ENCODE peak calls at places on chromosome 5, in six cellular contexts. Z is HCT116, W is GM23338, G is endothelial cell of umbilical vein, B is K562, A is H1. S is an unnamed sample.

GRCh38 chr5:150356575-150357284 is 767 bp upstream of the TCOF1 start:
- DNase-seq in Z (no peak), W (no peak), G (no peak), B (no peak), A (no peak), S (no peak)

GRCh38 chr5:127386557-127386956 is 96.0 kb downstream of the MEGF10 start:
- DNase-seq in Z (no peak), W (no peak), G (peak), B (no peak), A (no peak), S (no peak)

GRCh38 chr5:174303437-174304045 is 258.0 kb downstream of the NSG2 start:
- DNase-seq in Z (no peak), W (no peak), G (no peak), B (no peak), A (no peak), S (no peak)

GRCh38 chr5:151132959-151133358 is 24.6 kb downstream of the ANXA6 start:
- DNase-seq in Z (no peak), W (no peak), G (no peak), B (no peak), A (no peak), S (no peak)

GRCh38 chr5:76579166-76579765 is 43.9 kb downstream of the F2RL2 start:
- DNase-seq in Z (no peak), W (no peak), G (no peak), B (no peak), A (no peak), S (no peak)

GRCh38 chr5:158590936-158591863 is 508.5 kb downstream of the EBF1 start:
- DNase-seq in Z (no peak), W (peak), G (no peak), B (no peak), A (no peak), S (no peak)

GRCh38 chr5:62577488-62577887 is 1.1 kb upstream of the LRRC70 start:
- DNase-seq in Z (no peak), W (no peak), G (peak), B (no peak), A (no peak), S (no peak)

GRCh38 chr5:164054461-164054860 is 549.0 kb downstream of the MAT2B start:
- DNase-seq in Z (no peak), W (no peak), G (no peak), B (no peak), A (no peak), S (no peak)

GRCh38 chr5:124962735-124963134 is 216.3 kb upstream of the ZNF608 start:
- DNase-seq in Z (no peak), W (peak), G (no peak), B (no peak), A (no peak), S (no peak)

GRCh38 chr5:107805819-107806218 is 135.1 kb upstream of the EFNA5 start:
- DNase-seq in Z (no peak), W (no peak), G (no peak), B (no peak), A (no peak), S (no peak)

GRCh38 chr5:171961117-171961516 is 45.3 kb downstream of the FBXW11 start:
- DNase-seq in Z (no peak), W (no peak), G (no peak), B (no peak), A (no peak), S (no peak)

GRCh38 chr5:59021837-59022514 is 439.1 kb downstream of the RAB3C start:
- DNase-seq in Z (no peak), W (no peak), G (no peak), B (no peak), A (no peak), S (no peak)

GRCh38 chr5:132176987-132177386 is 50.7 kb downstream of the P4HA2 start:
- DNase-seq in Z (no peak), W (no peak), G (peak), B (no peak), A (no peak), S (no peak)

GRCh38 chr5:43548358-43548757 is 8.5 kb downstream of the PAIP1 start:
- DNase-seq in Z (no peak), W (no peak), G (no peak), B (no peak), A (no peak), S (no peak)

GRCh38 chr5:126020770-126021169 is 402.4 kb upstream of the GRAMD2B start:
- DNase-seq in Z (no peak), W (no peak), G (no peak), B (no peak), A (no peak), S (no peak)

GRCh38 chr5:39233783-39234182 is 14.4 kb upstream of the FYB1 start:
- DNase-seq in Z (no peak), W (no peak), G (no peak), B (no peak), A (no peak), S (no peak)

GRCh38 chr5:128085413-128085812 is 1.8 kb downstream of the SLC12A2 start:
- DNase-seq in Z (no peak), W (no peak), G (no peak), B (no peak), A (no peak), S (no peak)

DNA sequence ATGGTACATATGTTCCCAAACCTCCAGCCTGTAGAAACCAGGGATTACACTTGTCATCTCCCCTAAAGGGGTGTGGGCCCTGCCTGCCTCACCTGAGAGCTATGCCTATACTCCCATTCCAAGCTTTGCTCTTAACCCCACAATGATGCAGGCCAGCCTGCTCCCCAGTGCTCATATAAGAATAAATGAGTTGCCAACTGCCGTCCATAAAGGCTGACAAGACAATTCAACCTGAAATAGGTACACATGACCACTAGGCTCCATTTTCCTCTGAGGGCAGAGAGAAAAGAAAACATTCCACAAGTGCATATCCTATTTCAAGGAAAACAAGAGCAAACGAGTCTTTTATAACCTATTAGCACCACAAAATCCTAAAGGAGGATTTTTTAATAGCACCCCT is 28.4 kb downstream of the SKP1 start:
- DNase-seq in Z (no peak), W (no peak), G (no peak), B (no peak), A (no peak), S (no peak)
- TF ChIP-seq POLR2AphosphoS5 in Z (no peak), W (no peak), G (no peak), B (no peak), A (no peak), S (no peak)

GRCh38 chr5:139764250-139764791 is 31.3 kb upstream of the PSD2 start:
- DNase-seq in Z (no peak), W (peak), G (no peak), B (peak), A (no peak), S (no peak)
- TF ChIP-seq EZH2 in Z (no peak), W (no peak), G (peak), B (no peak), A (no peak), S (no peak)

DNA sequence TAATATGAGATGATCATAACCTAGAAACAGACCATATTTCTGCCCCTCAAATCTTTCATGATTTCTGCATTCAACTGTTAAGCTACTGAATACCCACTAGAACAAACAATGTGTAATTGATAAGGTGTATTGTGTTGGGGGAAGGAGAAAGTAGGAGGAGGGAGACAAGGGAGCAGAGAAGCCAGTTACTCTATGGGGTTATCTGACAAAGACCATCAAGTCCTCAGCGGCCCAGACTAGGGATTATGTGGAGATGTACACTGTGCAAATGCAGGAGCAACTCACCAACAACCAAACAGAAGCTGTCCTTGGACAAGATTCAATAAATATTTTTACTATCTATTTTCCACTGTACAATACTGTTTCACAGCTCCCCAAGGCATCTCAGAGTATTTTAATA is 2.7 kb downstream of the NRG2 start:
- DNase-seq in Z (no peak), W (no peak), G (no peak), B (no peak), A (no peak), S (no peak)
- H3K27ac ChIP-seq in Z (no peak), W (no peak), G (no peak), B (no peak), A (no peak), S (no peak)

DNA sequence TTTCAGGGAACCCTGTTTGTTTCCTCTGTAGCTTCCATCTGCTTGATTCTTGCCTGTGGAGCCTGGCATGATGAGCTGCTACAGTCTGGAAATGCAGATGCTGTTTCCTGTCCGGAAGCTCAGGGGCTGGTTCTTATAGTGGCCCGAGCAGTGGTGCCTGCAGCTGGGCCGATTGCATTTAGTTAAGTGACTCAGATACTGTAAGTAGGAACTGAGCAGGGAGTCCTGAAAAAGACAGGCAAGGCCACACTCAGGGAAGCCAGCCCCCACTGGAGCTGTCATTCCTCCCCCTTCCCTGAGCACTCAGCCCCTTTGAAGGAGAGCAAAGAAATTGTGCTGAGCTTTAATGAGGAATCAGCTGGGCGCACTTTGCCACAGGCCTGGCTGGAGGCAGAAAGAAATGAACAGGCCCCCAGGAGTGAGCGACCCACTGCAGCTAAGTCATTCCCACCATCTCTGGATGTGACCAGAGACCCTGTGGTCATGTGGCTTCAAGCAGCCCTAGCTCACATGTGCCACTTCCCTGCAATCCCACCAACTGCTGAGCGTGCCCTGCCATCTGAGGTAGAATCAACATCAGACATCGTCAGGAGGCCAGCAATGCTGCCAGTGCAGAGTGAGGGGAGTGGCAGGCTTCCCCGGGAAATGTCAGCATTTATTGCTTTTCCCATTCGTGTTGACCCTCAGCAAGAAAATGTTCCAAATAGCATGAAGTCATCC is 206.0 kb upstream of the WWC1 start:
- DNase-seq in Z (no peak), W (no peak), G (no peak), B (no peak), A (no peak), S (peak)
- TF ChIP-seq POLR2AphosphoS5 in Z (no peak), W (no peak), G (no peak), B (no peak), A (no peak), S (peak)

GRCh38 chr5:175870820-175871447 is 444 bp upstream of the CPLX2 start:
- DNase-seq in Z (no peak), W (peak), G (no peak), B (no peak), A (no peak), S (no peak)

GRCh38 chr5:175868996-175869638 is 2.3 kb upstream of the CPLX2 start:
- DNase-seq in Z (no peak), W (no peak), G (no peak), B (no peak), A (no peak), S (no peak)

GRCh38 chr5:175873090-175873454 is 1.7 kb downstream of the CPLX2 start:
- DNase-seq in Z (no peak), W (peak), G (no peak), B (peak), A (no peak), S (no peak)

GRCh38 chr5:175874462-175875139 is 3.2 kb downstream of the CPLX2 start:
- DNase-seq in Z (no peak), W (peak), G (no peak), B (no peak), A (no peak), S (no peak)

GRCh38 chr5:175872287-175873089 is 1.1 kb downstream of the CPLX2 start:
- DNase-seq in Z (no peak), W (peak), G (no peak), B (no peak), A (no peak), S (no peak)
- TF ChIP-seq EZH2 in Z (no peak), W (no peak), G (no peak), B (no peak), A (no peak), S (no peak)

S was measured in SK-N-MC.